ENCODE peak calls at places on chromosomes 7 and 10, in five cellular contexts. L is EH, Y is T-cell, V is left cardiac atrium, T is small intestine. G is an unnamed sample.

GRCh38 chr10:119398996-119399395 is 143.5 kb downstream of the RGS10 start:
- DNase-seq in T (no peak), Y (no peak), L (peak; percentile 31), V (no peak), G (peak; percentile 35)

GRCh38 chr7:95141755-95142154 is 182.6 kb downstream of the PON1 start:
- DNase-seq in Y (no peak), L (no peak), T (no peak), V (no peak), G (no peak)

GRCh38 chr10:102300289-102300843 is 55.0 kb downstream of the GBF1 start:
- DNase-seq in T (no peak), Y (no peak), V (no peak), L (peak; percentile 87), G (no peak)

GRCh38 chr7:30510124-30511074 is 5.8 kb upstream of the GGCT start:
- DNase-seq in L (peak; percentile 54), T (peak; percentile 62), V (no peak), Y (peak; percentile 23), G (peak; percentile 50)

GRCh38 chr7:129781856-129782256 is 170.3 kb downstream of the NRF1 start:
- DNase-seq in T (no peak), L (no peak), Y (no peak), V (no peak), G (no peak)

GRCh38 chr10:87864497-87865059 is 1.2 kb downstream of the PTEN start:
- DNase-seq in Y (no peak), L (peak; percentile 37), T (peak; percentile 42), V (no peak), G (no peak)

GRCh38 chr10:80946957-80947722 is 409.4 kb downstream of the SH2D4B start:
- DNase-seq in V (no peak), L (no peak), T (no peak), Y (no peak), G (no peak)

GRCh38 chr7:69067397-69067796 is 530.9 kb upstream of the AUTS2 start:
- DNase-seq in L (peak; percentile 6), T (peak; percentile 24), Y (no peak), V (no peak), G (peak; percentile 73)

GRCh38 chr7:100489824-100490223 is 6.1 kb downstream of the NYAP1 start:
- DNase-seq in T (peak; percentile 56), L (peak; percentile 91), Y (no peak), V (no peak), G (peak; percentile 96)

GRCh38 chr7:47047384-47047783 is 534.5 kb downstream of the TNS3 start:
- DNase-seq in T (no peak), Y (no peak), L (no peak), V (no peak), G (no peak)

GRCh38 chr10:60818134-60818770 is 40.0 kb downstream of the CDK1 start:
- DNase-seq in Y (no peak), V (no peak), T (no peak), L (peak; percentile 93), G (peak; percentile 27)

GRCh38 chr7:96183163-96183562 is 138.7 kb downstream of the SLC25A13 start:
- DNase-seq in V (no peak), L (no peak), Y (no peak), T (no peak), G (no peak)

GRCh38 chr10:130202984-130203617 is 66.9 kb downstream of the GLRX3 start:
- DNase-seq in V (no peak), Y (no peak), L (no peak), T (no peak), G (no peak)

GRCh38 chr10:21675157-21675796 is 141.2 kb downstream of the MLLT10 start:
- DNase-seq in L (peak; percentile 44), V (peak; percentile 32), Y (peak; percentile 12), T (peak; percentile 42), G (peak; percentile 21)

GRCh38 chr10:130037169-130037661 is 73.1 kb upstream of the EBF3 start:
- DNase-seq in V (no peak), L (no peak), Y (no peak), T (no peak), G (no peak)

GRCh38 chr10:683448-684071 is 5.9 kb downstream of the DIP2C start:
- DNase-seq in T (no peak), Y (no peak), V (no peak), L (peak; percentile 99), G (peak; percentile 50)

GRCh38 chr7:123538189-123538714 is 3.9 kb upstream of the IQUB start:
- DNase-seq in Y (no peak), V (no peak), L (peak; percentile 91), T (no peak), G (peak; percentile 23)

G was measured in hepatocyte.